ENCODE peak calls at places on chromosomes 12 and 14, in five cellular contexts. X, V, B, D and G are unnamed samples.
A peak's percentile ranks its signal among the peaks of the same experiment; 100 is the strongest.

GRCh38 chr12:114936148-114937099 is 252.4 kb upstream of the TBX3 start:
- DNase-seq in X (no peak), V (no peak), B (no peak), D (peak; percentile 59), G (peak; percentile 83)

GRCh38 chr12:42482086-42482819 is 107.3 kb downstream of the PRICKLE1 start:
- DNase-seq in X (peak; percentile 96), V (no peak), B (no peak), D (peak; percentile 50), G (peak; percentile 56)

GRCh38 chr12:80299976-80300375 is 144.1 kb upstream of the PTPRQ start:
- DNase-seq in X (no peak), V (peak; percentile 92), B (no peak), D (peak; percentile 14), G (no peak)

GRCh38 chr14:28412076-28412475 is 354.5 kb upstream of the FOXG1 start:
- DNase-seq in X (no peak), V (no peak), B (no peak), D (peak; percentile 6), G (peak; percentile 21)

GRCh38 chr14:47822326-47822725 is 146.9 kb upstream of the MDGA2 start:
- DNase-seq in X (no peak), V (no peak), B (no peak), D (no peak), G (no peak)

GRCh38 chr12:54306925-54307731 is 6.3 kb upstream of the NFE2 start:
- DNase-seq in X (no peak), V (no peak), B (no peak), D (peak; percentile 81), G (peak; percentile 55)

GRCh38 chr12:131084341-131085011 is 130.8 kb downstream of the ADGRD1 start:
- DNase-seq in X (no peak), V (no peak), B (no peak), D (no peak), G (no peak)

GRCh38 chr14:56738020-56738419 is 72.3 kb downstream of the OTX2 start:
- DNase-seq in X (no peak), V (no peak), B (no peak), D (no peak), G (no peak)

GRCh38 chr12:34334953-34335743 is 312.9 kb downstream of the ALG10 start:
- DNase-seq in X (no peak), V (no peak), B (no peak), D (no peak), G (no peak)

GRCh38 chr12:128644664-128645296 is 179.0 kb downstream of the SLC15A4 start:
- DNase-seq in X (no peak), V (no peak), B (peak; percentile 22), D (no peak), G (no peak)

GRCh38 chr12:95224202-95225170 is 6.9 kb downstream of the VEZT start:
- DNase-seq in X (no peak), V (no peak), B (no peak), D (peak; percentile 75), G (peak; percentile 89)

GRCh38 chr14:81784084-81784483 is 250.4 kb upstream of the SEL1L start:
- DNase-seq in X (no peak), V (no peak), B (no peak), D (no peak), G (no peak)

GRCh38 chr14:104304451-104305351 is 166.3 kb downstream of the KIF26A start:
- DNase-seq in X (no peak), V (no peak), B (no peak), D (no peak), G (no peak)

GRCh38 chr12:60684988-60685655 is 1089.3 kb downstream of the SLC16A7 start:
- DNase-seq in X (no peak), V (no peak), B (peak; percentile 33), D (no peak), G (no peak)

GRCh38 chr12:79673334-79673733 is 17.4 kb downstream of the PAWR start:
- DNase-seq in X (no peak), V (peak; percentile 17), B (no peak), D (peak; percentile 51), G (no peak)

GRCh38 chr12:62537544-62537943 is 70.9 kb downstream of the MON2 start:
- DNase-seq in X (peak; percentile 78), V (no peak), B (peak; percentile 24), D (peak; percentile 14), G (peak; percentile 84)

GRCh38 chr12:86349196-86349595 is 93.0 kb upstream of the MGAT4C start:
- DNase-seq in X (no peak), V (no peak), B (peak; percentile 66), D (no peak), G (no peak)

GRCh38 chr14:94509356-94509755 is at the start of gene SERPINA12:
- DNase-seq in X (no peak), V (no peak), B (no peak), D (no peak), G (no peak)

GRCh38 chr14:61696753-61697318 is 1.5 kb downstream of the HIF1A start:
- DNase-seq in X (peak; percentile 39), V (no peak), B (no peak), D (no peak), G (no peak)

GRCh38 chr12:39772708-39773665 is 153.4 kb upstream of the ABCD2 start:
- DNase-seq in X (no peak), V (no peak), B (no peak), D (no peak), G (peak; percentile 4)

GRCh38 chr12:48917857-48918537 is 7.3 kb downstream of the FKBP11 start:
- DNase-seq in X (no peak), V (peak; percentile 38), B (no peak), D (no peak), G (no peak)

GRCh38 chr14:68941820-68942219 is 37.3 kb downstream of the ACTN1 start:
- DNase-seq in X (peak; percentile 50), V (no peak), B (peak; percentile 92), D (peak; percentile 96), G (peak; percentile 87)

GRCh38 chr14:58663494-58664111 is 25.8 kb downstream of the DACT1 start:
- DNase-seq in X (no peak), V (no peak), B (peak; percentile 29), D (peak; percentile 61), G (peak; percentile 57)

GRCh38 chr14:43471595-43471994 is 1035.5 kb downstream of the FSCB start:
- DNase-seq in X (no peak), V (no peak), B (no peak), D (no peak), G (no peak)

GRCh38 chr14:103442288-103442687 is 57.1 kb downstream of the MARK3 start:
- DNase-seq in X (no peak), V (no peak), B (no peak), D (no peak), G (peak; percentile 79)

GRCh38 chr12:122527478-122527944 is 462 bp downstream of the KNTC1 start:
- DNase-seq in X (peak; percentile 63), V (peak; percentile 23), B (peak; percentile 35), D (peak; percentile 35), G (peak; percentile 29)

GRCh38 chr14:22483863-22484593 is 105.0 kb downstream of the DAD1 start:
- DNase-seq in X (no peak), V (peak; percentile 6), B (peak; percentile 91), D (no peak), G (no peak)

GRCh38 chr14:99039316-99040041 is 232.5 kb downstream of the BCL11B start:
- DNase-seq in X (no peak), V (no peak), B (no peak), D (no peak), G (no peak)

GRCh38 chr14:100342195-100342594 is 19.1 kb downstream of the SLC25A47 start:
- DNase-seq in X (no peak), V (no peak), B (no peak), D (no peak), G (no peak)

GRCh38 chr14:104582649-104583048 is 3.1 kb downstream of the C14orf180 start:
- DNase-seq in X (no peak), V (no peak), B (no peak), D (no peak), G (no peak)

GRCh38 chr14:64117671-64118402 is 176.3 kb downstream of the ESR2 start:
- DNase-seq in X (no peak), V (no peak), B (no peak), D (peak; percentile 92), G (peak; percentile 91)

GRCh38 chr12:2779281-2779680 is 15.5 kb upstream of the FKBP4 start:
- DNase-seq in X (no peak), V (no peak), B (no peak), D (no peak), G (no peak)

DNA sequence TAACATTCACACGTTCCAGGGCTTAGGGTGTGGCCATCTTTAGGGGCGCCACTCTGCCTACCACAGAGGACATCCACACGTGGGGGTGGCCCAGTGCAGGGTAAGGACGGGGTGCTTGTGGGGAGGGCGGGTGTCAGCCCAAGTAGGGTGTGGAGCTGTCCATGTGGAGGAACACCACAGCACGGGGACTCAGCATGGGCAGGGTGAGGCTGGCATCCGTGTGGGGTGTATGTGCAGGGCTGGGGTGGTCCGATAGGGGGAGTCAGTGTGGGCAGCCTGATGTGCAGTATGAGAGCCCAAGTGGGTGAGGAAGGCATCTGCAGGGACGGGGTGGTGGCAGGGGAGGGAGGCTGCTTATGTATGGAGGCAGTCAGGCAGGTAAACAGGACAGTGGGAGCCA is 17.7 kb downstream of the PSMC1 start:
- DNase-seq in X (no peak), V (no peak), B (peak; percentile 42), D (no peak), G (no peak)
- TF ChIP-seq CTCF in X (peak; percentile 21), V (no peak), B (peak; percentile 56), D (peak; percentile 11), G (no peak)

DNA sequence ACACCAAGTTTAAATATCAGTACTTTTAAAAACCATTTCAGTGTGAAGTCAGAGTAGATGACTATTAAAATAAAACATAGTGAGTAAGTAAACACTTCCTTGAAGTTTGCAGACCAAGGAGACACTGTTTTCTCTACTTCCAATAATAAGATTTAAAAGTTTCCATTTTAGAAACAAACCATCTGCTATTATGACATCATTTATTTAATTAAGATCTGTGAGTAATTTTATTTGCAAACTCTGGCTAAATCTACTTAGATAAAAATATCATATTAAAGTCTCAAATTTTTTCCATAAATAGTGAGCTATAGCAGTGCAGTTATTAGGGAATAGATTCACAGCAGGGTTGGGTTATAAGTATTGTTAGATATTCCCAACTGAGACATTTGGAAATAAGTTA is 1267.0 kb upstream of the FLRT2 start:
- DNase-seq in X (no peak), V (no peak), B (no peak), D (no peak), G (no peak)
- H3K4me3 ChIP-seq in X (no peak overlapping the region), V (no peak overlapping the region), B (no peak overlapping the region), D (no peak overlapping the region), G (no peak overlapping the region)

GRCh38 chr12:127389923-127390322 is 877.0 kb upstream of the TMEM132C start:
- DNase-seq in X (no peak), V (peak; percentile 16), B (peak; percentile 68), D (peak; percentile 77), G (peak; percentile 90)
- TF ChIP-seq EZH2 in X (no peak), V (no peak), B (no peak), D (no peak), G (no peak)

GRCh38 chr14:83974647-83975163 is 1555.2 kb upstream of the FLRT2 start:
- DNase-seq in X (no peak), V (no peak), B (no peak), D (no peak), G (no peak)

GRCh38 chr14:83975435-83976222 is 1554.3 kb upstream of the FLRT2 start:
- DNase-seq in X (peak; percentile 97), V (no peak), B (peak; percentile 45), D (no peak), G (peak; percentile 47)

GRCh38 chr14:83969998-83970397 is 1559.9 kb upstream of the FLRT2 start:
- DNase-seq in X (no peak), V (no peak), B (no peak), D (no peak), G (no peak)
- TF ChIP-seq CTCF in X (no peak), V (no peak), B (no peak), D (no peak), G (no peak)

GRCh38 chr12:29782285-29782820 is 1.4 kb downstream of the TMTC1 start:
- DNase-seq in X (peak; percentile 63), V (peak; percentile 66), B (peak; percentile 21), D (peak; percentile 77), G (peak; percentile 89)
- H3K4me3 ChIP-seq in X (peak overlapping the region; percentile 71), V (peak overlapping the region; percentile 95), B (peak overlapping the region; percentile 47), D (peak overlapping the region; percentile 77), G (peak overlapping the region; percentile 87)